ENCODE peak calls at places on chromosomes 16 and 17, in five cellular contexts. V is activated CD8-positive, alpha-beta memory T cell treated with anti-CD3 and anti-CD28 coated beads for 1 hour; M is AML-193; D is skeletal muscle cell; I is MM.1S. W is an unnamed sample.

GRCh38 chr17:20852541-20853370 is 190.1 kb downstream of the USP22 start:
- DNase-seq in D (no peak), I (peak), M (no peak), V (no peak), W (no peak)

GRCh38 chr17:40122944-40123810 is 1.4 kb downstream of the MSL1 start:
- DNase-seq in V (no peak), M (peak), D (no peak), I (peak), W (no peak)

GRCh38 chr16:80931985-80932720 is 74.5 kb downstream of the CMC2 start:
- DNase-seq in M (no peak), D (peak), V (no peak), I (no peak), W (no peak)

GRCh38 chr17:35819456-35819855 is 10.2 kb downstream of the TAF15 start:
- DNase-seq in D (no peak), M (no peak), I (no peak), V (no peak), W (no peak)

GRCh38 chr16:69107311-69107962 is 2.0 kb downstream of the HAS3 start:
- DNase-seq in I (no peak), D (no peak), M (no peak), V (no peak), W (no peak)

GRCh38 chr17:48037036-48037881 is at the start of gene COPZ2:
- DNase-seq in V (peak), D (no peak), I (peak), M (no peak), W (no peak)

GRCh38 chr16:68331879-68332410 is 21.1 kb downstream of the PRMT7 start:
- DNase-seq in I (no peak), D (no peak), V (no peak), M (no peak), W (no peak)

GRCh38 chr17:8801135-8801840 is 2.1 kb upstream of the MFSD6L start:
- DNase-seq in I (no peak), M (no peak), V (no peak), D (no peak), W (no peak)

GRCh38 chr17:38333635-38334295 is 10.0 kb downstream of the GPR179 start:
- DNase-seq in I (peak), D (no peak), M (peak), V (no peak), W (no peak)

GRCh38 chr17:58534901-58535421 is 20.5 kb upstream of the MTMR4 start:
- DNase-seq in V (no peak), M (peak), I (no peak), D (no peak), W (no peak)

GRCh38 chr17:8137645-8138342 is 13.9 kb upstream of the HES7 start:
- DNase-seq in I (no peak), D (no peak), V (no peak), M (no peak), W (no peak)